ENCODE peak calls at places on chromosome 9, in seven cellular contexts. W is GM12878, N is IMR-90, G is K562, C is HepG2, T is H1, H is SK-N-SH. Q is an unnamed sample.

GRCh38 chr9:120441446-120442279 is 138.3 kb downstream of the CDK5RAP2 start:
- DNase-seq in H (no peak), G (no peak), C (no peak), N (peak), W (no peak), T (no peak), Q (no peak)

GRCh38 chr9:8961186-8961666 is 1161.6 kb upstream of the DMAC1 start:
- DNase-seq in C (peak), W (no peak), N (no peak), H (no peak), T (no peak), G (no peak), Q (no peak)

GRCh38 chr9:27337833-27338526 is 41.0 kb upstream of the EQTN start:
- DNase-seq in N (no peak), H (no peak), W (no peak), T (no peak), C (no peak), G (peak), Q (no peak)

GRCh38 chr9:121771851-121772599 is 120.6 kb downstream of the DAB2IP start:
- DNase-seq in T (no peak), C (no peak), W (no peak), G (no peak), N (no peak), H (no peak), Q (no peak)

GRCh38 chr9:130058154-130058553 is 4.4 kb downstream of the GPR107 start:
- DNase-seq in T (no peak), N (no peak), W (no peak), G (peak), H (peak), C (no peak), Q (peak)

GRCh38 chr9:122144006-122144405 is 15.6 kb downstream of the NDUFA8 start:
- DNase-seq in C (no peak), G (no peak), W (no peak), T (no peak), N (no peak), H (no peak), Q (no peak)

GRCh38 chr9:96020822-96021615 is 145.5 kb downstream of the ERCC6L2 start:
- DNase-seq in H (peak), T (peak), W (no peak), C (no peak), G (no peak), N (no peak), Q (no peak)

GRCh38 chr9:70435948-70436347 is 21.5 kb upstream of the KLF9 start:
- DNase-seq in G (no peak), H (no peak), C (no peak), W (no peak), T (no peak), N (peak), Q (no peak)

GRCh38 chr9:86660146-86660545 is 287.2 kb downstream of the GAS1 start:
- DNase-seq in T (no peak), G (no peak), H (no peak), C (no peak), N (peak), W (no peak), Q (no peak)

GRCh38 chr9:91900057-91900816 is 49.8 kb downstream of the ROR2 start:
- DNase-seq in N (no peak), W (no peak), H (peak), G (peak), T (no peak), C (no peak), Q (no peak)

GRCh38 chr9:138045541-138046490 is 168.2 kb downstream of the CACNA1B start:
- DNase-seq in W (no peak), T (peak), G (no peak), H (peak), C (no peak), N (no peak), Q (no peak)

GRCh38 chr9:97057651-97058050 is 18.7 kb upstream of the CTSV start:
- DNase-seq in C (no peak), N (no peak), T (no peak), G (peak), W (no peak), H (no peak), Q (no peak)

GRCh38 chr9:3331801-3332200 is 194.0 kb downstream of the RFX3 start:
- DNase-seq in H (peak), G (peak), W (no peak), T (no peak), N (no peak), C (peak), Q (peak)

GRCh38 chr9:129575818-129576217 is 45.1 kb downstream of the C9orf50 start:
- DNase-seq in C (no peak), T (no peak), G (no peak), W (no peak), H (no peak), N (peak), Q (no peak)

GRCh38 chr9:37747271-37747753 is 6.3 kb upstream of the TRMT10B start:
- DNase-seq in N (peak), H (peak), W (peak), T (peak), C (peak), G (peak), Q (peak)

GRCh38 chr9:137109250-137110146 is 5.0 kb downstream of the DPP7 start:
- DNase-seq in C (no peak), W (no peak), T (no peak), N (no peak), H (no peak), G (no peak), Q (no peak)

GRCh38 chr9:2159521-2160417 is 144.6 kb downstream of the SMARCA2 start:
- DNase-seq in G (no peak), T (no peak), N (peak), W (no peak), C (no peak), H (no peak), Q (no peak)

GRCh38 chr9:6354072-6354686 is 26.0 kb downstream of the TPD52L3 start:
- DNase-seq in W (peak), C (peak), H (peak), G (peak), T (peak), N (peak), Q (peak)

GRCh38 chr9:121395558-121395957 is 25.5 kb upstream of the STOM start:
- DNase-seq in W (no peak), N (no peak), G (no peak), C (no peak), T (no peak), H (no peak), Q (no peak)

GRCh38 chr9:132141364-132141947 is 20.4 kb upstream of the NTNG2 start:
- DNase-seq in C (no peak), H (no peak), G (no peak), W (no peak), T (peak), N (no peak), Q (no peak)

GRCh38 chr9:110252509-110253139 is 3.7 kb downstream of the TXN start:
- DNase-seq in W (no peak), T (no peak), N (no peak), G (no peak), H (no peak), C (peak), Q (peak)

GRCh38 chr9:13387668-13388124 is 108.2 kb upstream of the MPDZ start:
- DNase-seq in W (no peak), C (no peak), N (no peak), G (no peak), T (no peak), H (no peak), Q (no peak)

GRCh38 chr9:136840877-136841645 is 1.2 kb upstream of the AJM1 start:
- DNase-seq in C (peak), N (peak), G (peak), H (peak), W (no peak), T (peak), Q (peak)

GRCh38 chr9:86649913-86650312 is 295.7 kb upstream of the TUT7 start:
- DNase-seq in T (no peak), N (no peak), G (no peak), W (no peak), H (no peak), C (no peak), Q (no peak)

GRCh38 chr9:7844283-7844682 is 44.7 kb upstream of the DMAC1 start:
- DNase-seq in C (peak), N (peak), G (peak), W (no peak), H (peak), T (no peak), Q (peak)
- TF ChIP-seq RFX5 in C (no peak), N (no peak), G (no peak), W (no peak), H (no peak), T (no peak), Q (no peak)

DNA sequence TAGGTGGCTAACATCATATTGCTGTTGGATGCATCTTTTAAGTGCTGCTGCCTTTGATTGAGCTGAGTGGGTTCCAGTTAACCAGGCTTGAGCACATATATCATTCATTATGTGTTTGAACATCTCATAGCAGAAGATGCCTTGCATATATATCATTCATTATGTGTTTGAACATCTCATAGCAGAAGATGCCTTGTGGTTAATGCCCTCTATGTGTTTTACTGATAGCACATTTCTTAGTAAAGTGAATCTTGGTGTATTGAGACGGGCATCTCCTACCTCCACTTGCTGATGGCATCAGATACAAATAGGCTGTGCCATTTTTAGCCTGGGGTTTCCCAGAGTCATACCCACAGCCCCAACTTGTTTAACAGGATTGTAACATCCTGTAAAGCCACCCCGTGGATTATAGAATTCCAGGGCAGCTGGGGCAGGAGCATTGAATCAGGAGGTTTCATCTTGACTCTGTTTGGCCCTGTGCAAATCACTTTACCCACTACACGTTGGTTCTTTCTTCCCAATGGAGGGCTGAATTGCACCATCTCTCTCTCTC is 26.5 kb downstream of the MTAP start:
- DNase-seq in C (no peak), T (no peak), G (no peak), N (no peak), H (no peak), W (no peak), Q (peak)
- H3K4me2 ChIP-seq in C (no peak), T (no peak), G (no peak), N (no peak), H (no peak), W (no peak), Q (peak)

DNA sequence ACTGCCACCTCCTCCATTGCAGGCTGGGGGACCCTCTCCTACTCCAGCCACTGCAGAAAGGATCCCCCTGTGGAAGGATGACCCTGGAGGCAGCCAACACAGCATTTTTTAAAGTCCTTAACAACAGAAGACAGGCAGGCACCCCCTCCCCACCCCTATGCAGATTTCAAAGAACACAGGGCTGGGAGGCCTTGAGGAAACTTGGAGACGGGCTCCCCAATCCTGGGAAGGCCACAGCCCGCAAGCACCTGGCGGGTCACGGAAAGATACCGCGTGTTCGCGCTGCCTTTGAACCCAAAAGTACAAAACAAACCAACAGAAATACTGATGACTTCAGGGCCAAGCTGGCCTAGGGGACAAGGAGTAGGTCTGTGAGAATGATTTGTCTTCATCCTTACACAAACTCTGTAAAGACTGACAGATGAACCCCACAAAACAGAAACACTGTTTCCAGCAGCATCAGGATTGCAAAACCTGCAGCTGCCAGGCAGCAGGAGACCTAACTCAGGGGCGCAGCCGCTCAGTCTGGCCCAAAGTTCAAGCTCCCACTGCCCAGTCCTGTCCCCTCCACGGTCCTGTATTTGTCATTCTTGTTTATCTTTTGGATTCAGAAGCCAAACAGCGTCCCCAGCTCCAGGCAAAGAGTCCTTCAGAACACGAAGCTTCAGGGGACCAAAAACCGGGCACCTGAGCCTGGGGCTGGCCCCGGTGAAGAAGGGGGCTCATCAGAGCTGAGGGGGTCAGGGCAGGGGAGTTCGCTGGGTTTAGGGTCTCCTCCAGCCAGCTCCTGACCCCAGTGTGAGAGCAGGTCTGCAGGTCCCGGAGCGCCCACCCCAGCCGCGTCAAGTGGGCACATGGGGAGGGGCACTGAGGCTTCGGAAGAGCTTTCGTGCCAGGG is 13.6 kb downstream of the VAV2 start:
- DNase-seq in C (peak), T (no peak), W (no peak), H (peak), G (no peak), N (no peak), Q (no peak)
- TF ChIP-seq RFX5 in C (no peak), T (no peak), W (no peak), H (no peak), G (no peak), N (no peak), Q (no peak)

GRCh38 chr9:100057624-100058023 is 41.2 kb downstream of the ERP44 start:
- DNase-seq in G (no peak), C (no peak), H (no peak), N (no peak), T (no peak), W (no peak), Q (no peak)

GRCh38 chr9:100063185-100063584 is 35.6 kb downstream of the ERP44 start:
- DNase-seq in H (no peak), T (no peak), G (no peak), C (no peak), W (no peak), N (peak), Q (no peak)

DNA sequence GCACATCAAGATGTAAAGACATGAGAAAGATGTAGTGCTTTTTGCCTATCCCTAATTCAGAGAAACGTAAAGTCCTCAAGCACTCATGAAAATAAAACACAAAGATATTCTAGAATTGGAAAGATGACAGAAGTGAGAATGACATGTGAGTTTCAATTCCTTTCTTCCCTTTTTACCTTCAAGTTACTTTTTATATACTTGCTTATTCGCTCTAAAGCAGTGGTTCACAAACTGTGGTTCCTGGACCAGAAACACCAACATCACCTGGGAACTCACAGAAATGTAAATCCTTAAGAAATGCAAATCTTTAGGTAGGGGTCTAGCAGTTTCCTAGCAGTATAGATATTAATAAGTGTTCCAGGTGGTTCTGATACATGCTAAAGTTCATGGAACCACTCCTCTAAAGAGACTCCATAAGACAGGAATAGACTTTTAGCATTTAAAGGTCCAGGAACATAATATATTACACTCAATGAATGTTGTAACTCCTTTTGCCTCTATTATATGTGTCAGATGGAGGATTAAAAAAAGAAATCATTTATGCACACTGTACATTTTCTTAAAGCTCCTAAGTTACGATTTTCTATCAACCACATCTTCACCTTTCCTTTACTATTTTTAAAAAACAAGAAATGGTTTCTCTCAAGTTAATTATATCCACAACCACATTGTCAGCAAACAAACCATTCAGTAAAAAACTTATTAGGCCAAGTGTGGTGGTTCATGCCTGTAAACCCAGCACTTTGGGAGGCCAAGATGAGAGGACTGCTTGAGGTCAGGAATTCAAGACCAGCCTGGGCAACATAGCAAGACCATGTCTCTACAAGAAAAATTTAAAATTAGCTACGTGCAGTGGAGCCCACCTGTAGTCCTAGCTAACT is 39.9 kb downstream of the ERP44 start:
- DNase-seq in G (no peak), T (no peak), W (peak), C (no peak), H (no peak), N (no peak), Q (no peak)
- H3K4me2 ChIP-seq in G (no peak), T (no peak), W (peak), C (no peak), H (no peak), N (no peak), Q (no peak)

GRCh38 chr9:107044872-107045271 is 181.9 kb downstream of the ZNF462 start:
- DNase-seq in T (peak), C (no peak), G (no peak), W (no peak), H (no peak), N (no peak), Q (no peak)

GRCh38 chr9:107046692-107047091 is 183.7 kb downstream of the ZNF462 start:
- DNase-seq in N (no peak), W (peak), G (no peak), H (no peak), T (no peak), C (no peak), Q (no peak)

GRCh38 chr9:107039546-107039945 is 176.6 kb downstream of the ZNF462 start:
- DNase-seq in G (no peak), C (no peak), N (peak), H (no peak), W (peak), T (no peak), Q (no peak)

GRCh38 chr9:107049046-107049824 is 186.3 kb downstream of the ZNF462 start:
- DNase-seq in T (peak), W (no peak), H (no peak), C (no peak), G (no peak), N (no peak), Q (no peak)

GRCh38 chr9:107043886-107044285 is 180.9 kb downstream of the ZNF462 start:
- DNase-seq in T (no peak), W (no peak), C (no peak), H (no peak), N (no peak), G (no peak), Q (no peak)
- TF ChIP-seq RFX5 in T (no peak), W (no peak), C (no peak), H (no peak), N (no peak), G (no peak), Q (no peak)

DNA sequence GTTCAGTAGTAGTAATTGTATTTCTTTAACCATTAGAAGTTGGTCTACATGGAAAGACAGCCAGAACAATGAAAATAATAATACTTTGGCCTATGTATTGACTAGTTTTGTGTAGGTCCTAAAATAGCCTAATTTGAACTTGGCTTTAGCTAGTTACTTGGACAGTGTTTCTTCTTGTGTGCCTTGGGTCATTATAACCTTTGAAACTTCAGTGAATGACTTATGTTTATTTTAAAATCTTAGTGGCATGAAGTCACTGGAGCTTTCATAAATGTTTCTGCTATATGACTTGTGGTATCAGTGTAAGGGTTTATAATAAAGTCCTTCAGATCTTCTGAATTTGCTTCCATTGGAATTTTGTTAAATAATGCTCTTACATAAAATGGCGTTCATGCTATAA is 2.6 kb upstream of the FAM120AOS start:
- DNase-seq in H (no peak), W (no peak), N (peak), C (no peak), G (no peak), T (no peak), Q (no peak)
- H3K4me2 ChIP-seq in H (no peak), W (peak), N (no peak), C (no peak), G (peak), T (no peak), Q (peak)

GRCh38 chr9:124221685-124222084 is 36.1 kb upstream of the NEK6 start:
- DNase-seq in G (no peak), C (no peak), W (no peak), N (no peak), T (no peak), H (no peak), Q (no peak)

GRCh38 chr9:124222109-124222508 is 35.6 kb upstream of the NEK6 start:
- DNase-seq in H (no peak), N (no peak), G (no peak), T (no peak), C (no peak), W (no peak), Q (no peak)

GRCh38 chr9:124219290-124219605 is 38.5 kb upstream of the NEK6 start:
- DNase-seq in W (no peak), H (no peak), T (no peak), C (no peak), N (no peak), G (no peak), Q (no peak)

GRCh38 chr9:124218438-124219289 is 39.1 kb upstream of the NEK6 start:
- DNase-seq in H (no peak), W (peak), T (no peak), C (peak), N (peak), G (peak), Q (peak)

GRCh38 chr9:124220551-124221451 is 36.9 kb upstream of the NEK6 start:
- DNase-seq in W (no peak), N (peak), H (peak), C (peak), G (no peak), T (no peak), Q (peak)
- TF ChIP-seq RFX5 in W (no peak), N (no peak), H (no peak), C (no peak), G (no peak), T (no peak), Q (no peak)

DNA sequence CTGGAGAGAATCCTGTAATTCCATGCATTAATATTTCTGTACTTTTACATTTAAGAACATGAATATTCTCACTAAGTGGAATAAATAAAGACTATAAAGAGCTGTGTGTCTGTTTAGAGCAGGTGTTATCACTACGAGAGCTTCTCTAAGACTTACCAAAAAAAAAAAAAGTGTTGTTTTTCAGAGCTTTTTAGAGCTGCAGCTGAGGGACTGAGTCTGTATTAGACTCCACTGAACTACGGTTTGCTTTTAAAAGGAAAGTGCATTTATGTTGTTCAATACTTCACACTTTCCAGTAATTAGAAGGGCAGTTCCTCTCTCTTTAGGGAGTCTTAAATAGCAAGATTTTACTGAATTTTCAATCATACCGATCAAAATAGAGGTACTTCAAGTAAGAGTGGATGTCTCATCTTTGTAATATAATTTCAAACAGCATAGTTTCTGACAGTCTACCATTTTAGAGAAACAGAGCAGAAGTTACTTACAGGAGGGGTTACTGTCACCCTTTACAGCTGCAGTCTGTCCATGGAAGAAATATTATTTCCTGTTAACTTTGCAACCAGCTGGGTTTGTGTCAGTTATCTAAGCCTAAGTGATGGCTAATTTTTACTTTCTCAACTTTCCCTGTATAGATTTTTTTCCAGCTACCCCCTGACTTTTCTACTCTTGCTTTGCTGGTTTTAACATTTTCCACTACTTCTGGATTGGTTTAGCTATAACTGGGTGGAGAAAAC is 2.4 kb downstream of the SYK start:
- DNase-seq in N (no peak), T (no peak), W (no peak), C (no peak), H (no peak), G (peak), Q (no peak)
- H3K4me2 ChIP-seq in N (no peak), T (no peak), W (peak), C (no peak), H (no peak), G (peak), Q (no peak)